ENCODE peak calls at places on chromosomes 7 and 10, in seven cellular contexts. One of them, this sample, is unnamed.

GRCh38 chr10:12638781-12639180 is 289.4 kb downstream of the CAMK1D start:
- DNase-seq in progenitor cell of endocrine pancreas: no peak
- DNase-seq in NCI-H1092: no peak
- DNase-seq in mesothelial cell of epicardium: no peak
- DNase-seq in GM13977: no peak
- DNase-seq in SK-N-DZ: no peak
- DNase-seq in activated CD8-positive, alpha-beta memory T cell treated with anti-CD3 and anti-CD28 coated beads for 48 hours: no peak
- DNase-seq in this sample: no peak

GRCh38 chr10:7409045-7409731 is 1.6 kb downstream of the SFMBT2 start:
- DNase-seq in NCI-H1092: no peak
- DNase-seq in mesothelial cell of epicardium: no peak
- DNase-seq in activated CD8-positive, alpha-beta memory T cell treated with anti-CD3 and anti-CD28 coated beads for 48 hours: peak; percentile 30
- DNase-seq in GM13977: peak; percentile 82
- DNase-seq in SK-N-DZ: peak; percentile 44
- DNase-seq in progenitor cell of endocrine pancreas: no peak
- DNase-seq in this sample: peak; percentile 47

GRCh38 chr10:17144032-17144431 is 14.4 kb upstream of the CUBN start:
- DNase-seq in GM13977: no peak
- DNase-seq in progenitor cell of endocrine pancreas: no peak
- DNase-seq in SK-N-DZ: no peak
- DNase-seq in activated CD8-positive, alpha-beta memory T cell treated with anti-CD3 and anti-CD28 coated beads for 48 hours: no peak
- DNase-seq in NCI-H1092: no peak
- DNase-seq in mesothelial cell of epicardium: no peak
- DNase-seq in this sample: no peak

GRCh38 chr7:47045592-47045991 is 536.3 kb downstream of the TNS3 start:
- DNase-seq in activated CD8-positive, alpha-beta memory T cell treated with anti-CD3 and anti-CD28 coated beads for 48 hours: no peak
- DNase-seq in mesothelial cell of epicardium: no peak
- DNase-seq in progenitor cell of endocrine pancreas: no peak
- DNase-seq in NCI-H1092: no peak
- DNase-seq in SK-N-DZ: peak; percentile 28
- DNase-seq in GM13977: no peak
- DNase-seq in this sample: peak; percentile 84

GRCh38 chr10:103896225-103896624 is 21.8 kb downstream of the STN1 start:
- DNase-seq in GM13977: no peak
- DNase-seq in progenitor cell of endocrine pancreas: no peak
- DNase-seq in NCI-H1092: no peak
- DNase-seq in SK-N-DZ: no peak
- DNase-seq in activated CD8-positive, alpha-beta memory T cell treated with anti-CD3 and anti-CD28 coated beads for 48 hours: no peak
- DNase-seq in mesothelial cell of epicardium: no peak
- DNase-seq in this sample: peak; percentile 80

GRCh38 chr10:132158122-132158741 is 28.5 kb upstream of the DPYSL4 start:
- DNase-seq in SK-N-DZ: peak; percentile 69
- DNase-seq in progenitor cell of endocrine pancreas: no peak
- DNase-seq in activated CD8-positive, alpha-beta memory T cell treated with anti-CD3 and anti-CD28 coated beads for 48 hours: no peak
- DNase-seq in GM13977: no peak
- DNase-seq in NCI-H1092: no peak
- DNase-seq in mesothelial cell of epicardium: no peak
- DNase-seq in this sample: no peak

GRCh38 chr10:97861351-97861750 is 11.7 kb downstream of the GOLGA7B start:
- DNase-seq in SK-N-DZ: no peak
- DNase-seq in activated CD8-positive, alpha-beta memory T cell treated with anti-CD3 and anti-CD28 coated beads for 48 hours: no peak
- DNase-seq in mesothelial cell of epicardium: no peak
- DNase-seq in progenitor cell of endocrine pancreas: no peak
- DNase-seq in NCI-H1092: no peak
- DNase-seq in GM13977: no peak
- DNase-seq in this sample: peak; percentile 23

GRCh38 chr10:17199351-17199804 is 2.1 kb downstream of the TRDMT1 start:
- DNase-seq in mesothelial cell of epicardium: no peak
- DNase-seq in GM13977: no peak
- DNase-seq in NCI-H1092: no peak
- DNase-seq in SK-N-DZ: peak; percentile 91
- DNase-seq in progenitor cell of endocrine pancreas: no peak
- DNase-seq in activated CD8-positive, alpha-beta memory T cell treated with anti-CD3 and anti-CD28 coated beads for 48 hours: no peak
- DNase-seq in this sample: peak; percentile 83

GRCh38 chr10:122298598-122299301 is 27.7 kb downstream of the BTBD16 start:
- DNase-seq in SK-N-DZ: peak; percentile 73
- DNase-seq in NCI-H1092: peak; percentile 7
- DNase-seq in GM13977: peak; percentile 77
- DNase-seq in mesothelial cell of epicardium: peak; percentile 80
- DNase-seq in activated CD8-positive, alpha-beta memory T cell treated with anti-CD3 and anti-CD28 coated beads for 48 hours: peak; percentile 38
- DNase-seq in progenitor cell of endocrine pancreas: peak; percentile 58
- DNase-seq in this sample: peak; percentile 80

GRCh38 chr10:132137111-132138072 is 49.4 kb upstream of the DPYSL4 start:
- DNase-seq in mesothelial cell of epicardium: no peak
- DNase-seq in progenitor cell of endocrine pancreas: no peak
- DNase-seq in GM13977: no peak
- DNase-seq in activated CD8-positive, alpha-beta memory T cell treated with anti-CD3 and anti-CD28 coated beads for 48 hours: no peak
- DNase-seq in SK-N-DZ: no peak
- DNase-seq in NCI-H1092: no peak
- DNase-seq in this sample: no peak

GRCh38 chr10:71980181-71981023 is 16.2 kb downstream of the CHST3 start:
- DNase-seq in SK-N-DZ: no peak
- DNase-seq in NCI-H1092: no peak
- DNase-seq in GM13977: no peak
- DNase-seq in mesothelial cell of epicardium: no peak
- DNase-seq in activated CD8-positive, alpha-beta memory T cell treated with anti-CD3 and anti-CD28 coated beads for 48 hours: no peak
- DNase-seq in progenitor cell of endocrine pancreas: no peak
- DNase-seq in this sample: no peak

GRCh38 chr10:73910764-73911552 is at the start of gene PLAU:
- DNase-seq in mesothelial cell of epicardium: peak; percentile 55
- DNase-seq in progenitor cell of endocrine pancreas: peak; percentile 41
- DNase-seq in activated CD8-positive, alpha-beta memory T cell treated with anti-CD3 and anti-CD28 coated beads for 48 hours: no peak
- DNase-seq in GM13977: peak; percentile 66
- DNase-seq in NCI-H1092: no peak
- DNase-seq in SK-N-DZ: peak; percentile 29
- DNase-seq in this sample: peak; percentile 68

GRCh38 chr10:118045842-118046490 is 775 bp downstream of the RAB11FIP2 start:
- DNase-seq in NCI-H1092: no peak
- DNase-seq in mesothelial cell of epicardium: peak; percentile 51
- DNase-seq in GM13977: peak; percentile 17
- DNase-seq in progenitor cell of endocrine pancreas: no peak
- DNase-seq in activated CD8-positive, alpha-beta memory T cell treated with anti-CD3 and anti-CD28 coated beads for 48 hours: peak; percentile 2
- DNase-seq in SK-N-DZ: peak; percentile 59
- DNase-seq in this sample: peak; percentile 56

GRCh38 chr10:7679256-7679655 is 12.5 kb upstream of the ITIH5 start:
- DNase-seq in GM13977: no peak
- DNase-seq in mesothelial cell of epicardium: no peak
- DNase-seq in activated CD8-positive, alpha-beta memory T cell treated with anti-CD3 and anti-CD28 coated beads for 48 hours: no peak
- DNase-seq in progenitor cell of endocrine pancreas: no peak
- DNase-seq in NCI-H1092: no peak
- DNase-seq in SK-N-DZ: no peak
- DNase-seq in this sample: no peak

GRCh38 chr10:68955786-68956532 is at the start of gene DDX21:
- DNase-seq in activated CD8-positive, alpha-beta memory T cell treated with anti-CD3 and anti-CD28 coated beads for 48 hours: peak; percentile 74
- DNase-seq in progenitor cell of endocrine pancreas: peak; percentile 62
- DNase-seq in NCI-H1092: peak; percentile 77
- DNase-seq in GM13977: peak; percentile 94
- DNase-seq in mesothelial cell of epicardium: peak; percentile 81
- DNase-seq in SK-N-DZ: peak; percentile 94
- DNase-seq in this sample: peak; percentile 97

GRCh38 chr10:43407148-43407575 is 1.8 kb downstream of the HNRNPF start:
- DNase-seq in NCI-H1092: no peak
- DNase-seq in progenitor cell of endocrine pancreas: peak; percentile 31
- DNase-seq in SK-N-DZ: peak; percentile 29
- DNase-seq in activated CD8-positive, alpha-beta memory T cell treated with anti-CD3 and anti-CD28 coated beads for 48 hours: no peak
- DNase-seq in GM13977: peak; percentile 71
- DNase-seq in mesothelial cell of epicardium: peak; percentile 71
- DNase-seq in this sample: peak; percentile 66

GRCh38 chr7:467393-467828 is 52.2 kb downstream of the PDGFA start:
- DNase-seq in progenitor cell of endocrine pancreas: no peak
- DNase-seq in activated CD8-positive, alpha-beta memory T cell treated with anti-CD3 and anti-CD28 coated beads for 48 hours: no peak
- DNase-seq in GM13977: no peak
- DNase-seq in SK-N-DZ: no peak
- DNase-seq in mesothelial cell of epicardium: no peak
- DNase-seq in NCI-H1092: no peak
- DNase-seq in this sample: no peak

GRCh38 chr10:22681301-22681700 is 33.1 kb downstream of the PIP4K2A start:
- DNase-seq in mesothelial cell of epicardium: no peak
- DNase-seq in activated CD8-positive, alpha-beta memory T cell treated with anti-CD3 and anti-CD28 coated beads for 48 hours: no peak
- DNase-seq in NCI-H1092: no peak
- DNase-seq in progenitor cell of endocrine pancreas: no peak
- DNase-seq in GM13977: no peak
- DNase-seq in SK-N-DZ: no peak
- DNase-seq in this sample: no peak

GRCh38 chr7:99132922-99133321 is 11.0 kb downstream of the SMURF1 start:
- DNase-seq in progenitor cell of endocrine pancreas: no peak
- DNase-seq in activated CD8-positive, alpha-beta memory T cell treated with anti-CD3 and anti-CD28 coated beads for 48 hours: no peak
- DNase-seq in GM13977: no peak
- DNase-seq in SK-N-DZ: no peak
- DNase-seq in NCI-H1092: no peak
- DNase-seq in mesothelial cell of epicardium: no peak
- DNase-seq in this sample: peak; percentile 77

GRCh38 chr7:5646846-5647245 is 134.6 kb downstream of the RNF216 start:
- DNase-seq in activated CD8-positive, alpha-beta memory T cell treated with anti-CD3 and anti-CD28 coated beads for 48 hours: no peak
- DNase-seq in NCI-H1092: no peak
- DNase-seq in SK-N-DZ: no peak
- DNase-seq in GM13977: no peak
- DNase-seq in progenitor cell of endocrine pancreas: no peak
- DNase-seq in mesothelial cell of epicardium: no peak
- DNase-seq in this sample: peak; percentile 87

GRCh38 chr7:99126921-99127553 is 16.9 kb downstream of the SMURF1 start:
- DNase-seq in activated CD8-positive, alpha-beta memory T cell treated with anti-CD3 and anti-CD28 coated beads for 48 hours: no peak
- DNase-seq in SK-N-DZ: no peak
- DNase-seq in GM13977: no peak
- DNase-seq in progenitor cell of endocrine pancreas: no peak
- DNase-seq in mesothelial cell of epicardium: no peak
- DNase-seq in NCI-H1092: no peak
- DNase-seq in this sample: no peak